ENCODE peak calls at places on chromosomes 1 and 21, in seven cellular contexts. L, O, Z, G, C, B and I are unnamed samples.

GRCh38 chr1:6349254-6349943 is 44.2 kb downstream of the ACOT7 start:
- DNase-seq in G (no peak), O (no peak), B (no peak), Z (no peak), C (no peak), L (no peak), I (no peak)

GRCh38 chr1:107541412-107541811 is 400.6 kb downstream of the NTNG1 start:
- DNase-seq in L (no peak), O (no peak), C (no peak), G (no peak), B (no peak), Z (no peak), I (no peak)

GRCh38 chr1:85992756-85993155 is 163.8 kb downstream of the COL24A1 start:
- DNase-seq in Z (no peak), G (no peak), L (no peak), C (no peak), B (no peak), O (no peak), I (peak)

GRCh38 chr1:233738850-233739249 is 124.9 kb downstream of the KCNK1 start:
- DNase-seq in C (peak), Z (no peak), B (no peak), L (no peak), O (no peak), G (no peak), I (no peak)

GRCh38 chr21:42841156-42841915 is 38.0 kb downstream of the WDR4 start:
- DNase-seq in Z (peak), O (peak), G (no peak), L (peak), C (no peak), B (peak), I (no peak)

GRCh38 chr1:244654284-244655038 is 1.5 kb downstream of the DESI2 start:
- DNase-seq in C (no peak), O (no peak), L (no peak), Z (no peak), B (no peak), G (no peak), I (no peak)

GRCh38 chr1:221187174-221187573 is 307.9 kb downstream of the HLX start:
- DNase-seq in C (no peak), B (no peak), G (no peak), Z (no peak), L (no peak), O (no peak), I (no peak)

GRCh38 chr1:203126866-203127671 is 457 bp upstream of the ADORA1 start:
- DNase-seq in B (no peak), C (no peak), G (no peak), O (no peak), L (no peak), Z (no peak), I (no peak)

GRCh38 chr1:156961709-156962108 is 41.3 kb downstream of the LRRC71 start:
- DNase-seq in L (no peak), O (no peak), Z (no peak), C (peak), B (no peak), G (no peak), I (no peak)

GRCh38 chr1:160708821-160709220 is 2.8 kb downstream of the CD48 start:
- DNase-seq in L (no peak), B (no peak), O (no peak), Z (no peak), C (no peak), G (no peak), I (no peak)

GRCh38 chr1:102578806-102579205 is 529.5 kb downstream of the COL11A1 start:
- DNase-seq in Z (no peak), C (no peak), G (no peak), L (no peak), B (no peak), O (no peak), I (no peak)

GRCh38 chr1:42830631-42831030 is 13.4 kb upstream of the SVBP start:
- DNase-seq in G (no peak), C (peak), L (no peak), O (no peak), B (no peak), Z (no peak), I (no peak)

GRCh38 chr1:205321109-205321958 is at the start of gene NUAK2:
- DNase-seq in L (peak), Z (peak), G (peak), B (peak), C (peak), O (peak), I (peak)

GRCh38 chr1:111290640-111291039 is at the start of gene CHIA:
- DNase-seq in Z (peak), C (no peak), O (no peak), B (no peak), G (no peak), L (no peak), I (no peak)

GRCh38 chr1:24189528-24189927 is 2.4 kb upstream of the IFNLR1 start:
- DNase-seq in L (no peak), Z (peak), C (no peak), O (no peak), G (no peak), B (no peak), I (no peak)

GRCh38 chr21:28135646-28136045 is 857.0 kb downstream of the LTN1 start:
- DNase-seq in B (no peak), L (no peak), G (no peak), Z (peak), O (no peak), C (no peak), I (no peak)

GRCh38 chr1:238129677-238130076 is 239.0 kb upstream of the ZP4 start:
- DNase-seq in C (peak), O (no peak), G (no peak), Z (no peak), L (no peak), B (no peak), I (no peak)

GRCh38 chr1:150976879-150977694 is 2.5 kb upstream of the CERS2 start:
- DNase-seq in Z (peak), C (peak), O (no peak), L (peak), B (peak), G (peak), I (no peak)

GRCh38 chr1:184326278-184326677 is 60.6 kb upstream of the C1orf21 start:
- DNase-seq in L (no peak), B (no peak), Z (no peak), C (no peak), G (no peak), O (no peak), I (no peak)

GRCh38 chr1:86194491-86195034 is 38.0 kb upstream of the COL24A1 start:
- DNase-seq in B (no peak), O (no peak), L (no peak), Z (no peak), G (no peak), C (no peak), I (no peak)

GRCh38 chr1:199279872-199280649 is 641.2 kb downstream of the PTPRC start:
- DNase-seq in C (no peak), G (no peak), B (no peak), L (no peak), O (no peak), Z (no peak), I (peak)

GRCh38 chr1:61993331-61993961 is 201.2 kb upstream of the L1TD1 start:
- DNase-seq in L (no peak), Z (no peak), G (no peak), B (no peak), C (no peak), O (no peak), I (peak)

GRCh38 chr1:111082421-111083192 is 57.3 kb downstream of the DRAM2 start:
- DNase-seq in Z (no peak), L (no peak), C (no peak), O (no peak), G (no peak), B (no peak), I (peak)

GRCh38 chr1:205775015-205775716 is at the start of gene RAB29:
- DNase-seq in B (peak), O (peak), Z (peak), G (peak), C (peak), L (peak), I (no peak)

GRCh38 chr1:101302831-101303511 is 66.2 kb downstream of the S1PR1 start:
- DNase-seq in B (no peak), Z (no peak), L (no peak), G (no peak), O (no peak), C (no peak), I (no peak)

GRCh38 chr1:109371271-109371739 is 26.4 kb downstream of the SORT1 start:
- DNase-seq in B (peak), Z (no peak), C (no peak), O (no peak), G (no peak), L (no peak), I (peak)
- H3K4me3 ChIP-seq in B (peak), Z (peak), C (no peak), O (no peak), G (no peak), L (no peak), I (peak)

DNA sequence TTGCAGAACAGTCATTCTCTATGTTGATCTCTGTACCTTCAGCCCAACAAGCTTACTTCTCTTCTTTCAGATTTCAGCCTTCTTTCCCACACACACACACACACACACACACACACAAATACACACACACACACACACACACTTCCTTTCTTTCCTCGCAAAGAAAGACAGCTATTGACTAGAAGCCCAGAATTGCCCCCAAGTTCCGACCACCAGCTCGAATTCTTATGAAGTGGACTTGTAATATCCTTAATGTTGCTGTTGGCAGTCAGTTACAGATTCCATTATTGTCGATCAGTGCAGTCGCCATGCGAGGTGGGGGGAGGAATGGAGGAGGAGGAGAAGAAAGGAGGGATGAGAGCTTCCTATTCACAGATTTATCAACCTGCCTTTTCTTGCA is 125.5 kb downstream of the CLEC20A start:
- DNase-seq in Z (no peak), B (peak), L (no peak), G (no peak), C (peak), O (no peak), I (no peak)
- H3K4me3 ChIP-seq in Z (peak), B (peak), L (peak), G (peak), C (peak), O (no peak), I (peak)

GRCh38 chr1:204216880-204217647 is 3.3 kb upstream of the GOLT1A start:
- DNase-seq in L (no peak), O (no peak), B (no peak), Z (no peak), C (no peak), G (no peak), I (no peak)

GRCh38 chr1:204211021-204211420 is 2.8 kb downstream of the GOLT1A start:
- DNase-seq in Z (no peak), B (no peak), C (no peak), O (no peak), G (no peak), L (no peak), I (no peak)

GRCh38 chr1:204212715-204213114 is 1.1 kb downstream of the GOLT1A start:
- DNase-seq in O (no peak), Z (no peak), G (no peak), L (no peak), B (no peak), C (no peak), I (no peak)

GRCh38 chr1:204216236-204216635 is 2.4 kb upstream of the GOLT1A start:
- DNase-seq in Z (no peak), L (no peak), O (no peak), B (no peak), G (no peak), C (no peak), I (no peak)

GRCh38 chr1:204213668-204214662 is at the start of gene GOLT1A:
- DNase-seq in B (peak), O (peak), C (peak), L (peak), G (peak), Z (peak), I (peak)
- H3K4me3 ChIP-seq in B (peak), O (peak), C (peak), L (no peak), G (no peak), Z (peak), I (no peak)

GRCh38 chr21:46667735-46668380 is 32.4 kb downstream of the PRMT2 start:
- DNase-seq in C (peak), B (no peak), L (no peak), O (no peak), Z (no peak), G (no peak), I (no peak)
- H3K4me3 ChIP-seq in C (peak), B (peak), L (peak), O (peak), Z (peak), G (peak), I (peak)

GRCh38 chr1:1876335-1876935 is 14.5 kb downstream of the GNB1 start:
- DNase-seq in Z (no peak), G (no peak), L (no peak), B (no peak), C (no peak), O (no peak), I (no peak)

GRCh38 chr1:1877852-1878436 is 12.9 kb downstream of the GNB1 start:
- DNase-seq in O (no peak), L (no peak), C (no peak), Z (no peak), B (no peak), G (no peak), I (no peak)

GRCh38 chr1:1873186-1873585 is 17.7 kb downstream of the GNB1 start:
- DNase-seq in Z (no peak), C (no peak), L (peak), B (no peak), G (no peak), O (no peak), I (no peak)

GRCh38 chr1:1874901-1875300 is 16.0 kb downstream of the GNB1 start:
- DNase-seq in Z (no peak), G (no peak), O (no peak), C (no peak), B (no peak), L (no peak), I (no peak)

GRCh38 chr1:1875932-1876331 is 15.0 kb downstream of the GNB1 start:
- DNase-seq in L (no peak), Z (peak), C (no peak), B (no peak), G (no peak), O (no peak), I (no peak)
- H3K4me3 ChIP-seq in L (no peak), Z (no peak), C (no peak), B (no peak), G (no peak), O (no peak), I (no peak)

DNA sequence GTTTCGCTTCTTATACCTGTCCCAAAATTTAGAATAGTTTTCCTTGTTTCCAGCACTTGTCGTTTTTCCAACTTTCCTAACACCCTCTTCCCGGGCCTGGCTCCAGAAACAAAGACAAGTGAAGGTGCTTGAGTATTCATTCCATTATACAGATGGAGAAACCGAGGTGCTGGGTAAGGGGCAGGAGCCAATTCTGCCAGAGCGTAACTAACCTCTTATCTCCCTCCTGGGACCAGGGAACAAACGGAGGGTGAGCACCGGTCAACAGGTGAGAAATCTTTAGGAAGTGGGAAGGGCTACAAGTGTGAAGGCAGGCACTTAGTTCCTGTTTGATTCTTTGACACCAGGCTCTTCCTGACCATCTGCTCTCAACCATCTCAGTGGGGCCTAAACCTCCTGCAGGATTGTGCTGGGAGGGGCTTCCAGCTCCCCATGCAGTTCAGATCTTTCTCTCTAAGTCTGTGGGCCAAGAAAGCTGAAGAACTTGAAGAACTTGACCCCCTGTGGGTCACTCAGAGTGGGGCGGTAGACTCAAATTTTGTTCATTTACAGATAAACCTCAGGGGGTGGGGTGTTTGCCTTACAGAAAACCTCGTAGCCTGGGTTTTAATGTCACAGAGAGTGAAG is 8.7 kb downstream of the PLXNA2 start:
- DNase-seq in Z (no peak), O (no peak), B (no peak), G (no peak), C (no peak), L (no peak), I (no peak)
- H3K4me3 ChIP-seq in Z (no peak), O (no peak), B (peak), G (no peak), C (no peak), L (no peak), I (no peak)

DNA sequence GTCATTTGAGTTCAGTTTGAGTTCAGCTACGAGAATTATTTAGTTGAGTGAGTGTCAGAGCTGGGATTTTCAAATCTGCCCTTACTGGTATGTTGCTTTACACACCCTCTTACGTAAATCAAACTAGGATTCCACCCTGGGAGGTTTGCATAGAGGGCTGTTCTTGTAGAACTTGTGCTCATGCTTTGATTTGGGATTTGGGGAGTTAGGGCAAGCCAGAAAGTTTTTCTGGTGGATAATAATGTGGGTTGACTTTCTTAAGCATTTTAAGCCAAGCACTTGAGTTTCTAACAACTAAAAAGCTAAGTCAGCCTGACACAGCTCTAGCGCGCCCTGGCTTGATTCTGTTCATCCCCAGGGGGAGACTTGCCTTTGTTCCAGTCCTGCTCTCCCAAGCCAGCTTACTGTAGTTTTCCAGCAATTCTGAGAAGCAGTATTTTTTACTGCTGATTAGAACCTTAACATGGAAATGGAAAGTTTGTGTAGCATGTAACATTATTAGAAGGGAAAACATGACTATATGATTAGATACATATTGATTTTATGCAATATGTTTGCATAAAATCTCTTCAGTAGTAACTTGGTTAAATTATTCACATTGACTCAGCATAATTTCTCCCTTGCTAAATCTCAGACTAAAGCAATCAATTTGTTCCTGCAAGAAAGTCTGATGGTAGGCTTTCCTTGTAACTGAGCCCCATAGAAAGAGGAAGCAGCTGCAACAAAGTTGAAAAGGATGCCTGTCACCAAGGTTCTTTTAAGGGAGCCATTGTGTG is 11.1 kb upstream of the PGD start:
- DNase-seq in G (peak), B (peak), L (peak), C (peak), Z (no peak), O (peak), I (peak)
- H3K4me3 ChIP-seq in G (no peak), B (peak), L (no peak), C (no peak), Z (no peak), O (no peak), I (peak)

GRCh38 chr1:115313173-115313572 is 24.9 kb downstream of the NGF start:
- DNase-seq in L (no peak), G (no peak), B (no peak), C (no peak), Z (no peak), O (no peak), I (no peak)
- H3K4me3 ChIP-seq in L (no peak), G (no peak), B (no peak), C (no peak), Z (no peak), O (no peak), I (no peak)

GRCh38 chr21:37370152-37371040 is 3.8 kb downstream of the DYRK1A start:
- DNase-seq in O (no peak), C (no peak), Z (no peak), L (no peak), G (no peak), B (no peak), I (peak)

GRCh38 chr21:37367758-37368535 is 1.4 kb downstream of the DYRK1A start:
- DNase-seq in B (peak), Z (peak), O (peak), L (peak), G (peak), C (peak), I (no peak)

GRCh38 chr21:37371041-37371397 is 4.4 kb downstream of the DYRK1A start:
- DNase-seq in B (no peak), Z (no peak), O (no peak), C (no peak), L (no peak), G (no peak), I (no peak)

GRCh38 chr21:37368536-37369279 is 2.1 kb downstream of the DYRK1A start:
- DNase-seq in C (no peak), Z (no peak), O (no peak), G (no peak), B (no peak), L (no peak), I (no peak)

DNA sequence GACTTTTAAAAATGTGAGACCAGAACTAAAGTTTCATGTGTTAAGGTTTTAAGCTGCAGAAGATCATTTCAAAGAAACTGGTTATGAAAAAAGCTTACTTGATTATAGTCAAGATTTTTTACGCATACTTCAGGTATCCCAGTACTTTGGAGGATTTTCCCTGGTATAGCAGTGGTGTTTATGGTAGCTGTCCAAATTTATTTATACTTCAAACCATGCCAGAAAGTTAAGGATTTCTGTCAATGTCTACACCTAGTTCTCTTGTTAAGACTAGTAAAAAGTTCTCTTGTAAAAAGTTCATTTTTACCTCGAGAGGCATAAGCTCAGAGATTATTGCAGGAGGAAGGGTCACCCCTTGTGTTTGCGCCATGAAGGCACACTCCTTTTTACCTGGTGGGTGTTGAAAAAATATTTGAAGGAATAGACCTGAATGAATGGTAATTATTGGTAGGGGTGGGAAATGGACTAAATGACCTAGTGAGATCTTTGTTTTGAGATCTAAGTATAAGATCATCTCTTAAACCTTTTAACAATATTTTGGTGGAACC is 2.8 kb downstream of the DYRK1A start:
- DNase-seq in L (no peak), C (no peak), B (no peak), G (no peak), Z (no peak), O (no peak), I (no peak)
- H3K4me3 ChIP-seq in L (peak), C (peak), B (peak), G (peak), Z (peak), O (peak), I (peak)

DNA sequence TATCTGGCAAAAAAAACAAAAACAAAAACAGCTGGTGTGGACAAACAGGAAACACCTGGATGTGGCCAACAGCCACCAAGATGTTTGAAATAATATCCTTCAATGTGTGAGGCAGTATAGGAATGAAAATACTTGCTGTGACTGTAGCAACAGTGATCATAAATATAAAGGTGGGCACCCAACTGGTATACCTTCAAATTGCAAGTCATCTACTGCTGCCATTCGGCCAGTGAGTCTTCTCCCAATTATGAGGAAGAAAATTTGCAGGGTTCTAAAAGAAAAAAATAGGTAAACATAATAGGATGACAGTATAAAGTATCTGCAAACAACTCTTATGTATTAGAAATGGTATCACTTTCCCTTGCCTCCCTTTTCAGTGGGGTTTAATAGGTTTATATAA is 881 bp downstream of the YIPF1 start:
- DNase-seq in Z (no peak), O (no peak), L (no peak), G (no peak), B (no peak), C (no peak), I (no peak)
- H3K4me3 ChIP-seq in Z (peak), O (peak), L (peak), G (no peak), B (peak), C (peak), I (peak)